ENCODE peak calls at places on chromosomes 2 and 18, in four cellular contexts. One of them, this sample, is unnamed.
A peak's percentile ranks its signal among the peaks of the same experiment; 100 is the strongest.

GRCh38 chr2:193527146-193527545 is 1332.4 kb upstream of the TMEFF2 start:
- DNase-seq in HepG2: no peak
- DNase-seq in K562: no peak
- DNase-seq in SK-N-SH: no peak
- DNase-seq in this sample: no peak

GRCh38 chr2:97733341-97734035 is 20.1 kb downstream of the ZAP70 start:
- DNase-seq in SK-N-SH: no peak
- DNase-seq in HepG2: no peak
- DNase-seq in K562: no peak
- DNase-seq in this sample: no peak

GRCh38 chr2:127545189-127545588 is 9.7 kb downstream of the MYO7B start:
- DNase-seq in HepG2: no peak
- DNase-seq in SK-N-SH: no peak
- DNase-seq in K562: no peak
- DNase-seq in this sample: no peak

GRCh38 chr2:56522605-56523089 is 338.9 kb downstream of the CCDC85A start:
- DNase-seq in SK-N-SH: no peak
- DNase-seq in K562: no peak
- DNase-seq in HepG2: no peak
- DNase-seq in this sample: no peak

GRCh38 chr2:176284451-176285049 is 15.3 kb downstream of the MTX2 start:
- DNase-seq in HepG2: no peak
- DNase-seq in K562: no peak
- DNase-seq in SK-N-SH: no peak
- DNase-seq in this sample: no peak

GRCh38 chr2:144886847-144887246 is 366.9 kb upstream of the ZEB2 start:
- DNase-seq in HepG2: no peak
- DNase-seq in SK-N-SH: no peak
- DNase-seq in K562: no peak
- DNase-seq in this sample: no peak

GRCh38 chr2:239192456-239192855 is 208.4 kb downstream of the HDAC4 start:
- DNase-seq in SK-N-SH: no peak
- DNase-seq in HepG2: no peak
- DNase-seq in K562: no peak
- DNase-seq in this sample: no peak

GRCh38 chr2:150327546-150328495 is 159.6 kb downstream of the RND3 start:
- DNase-seq in K562: no peak
- DNase-seq in SK-N-SH: peak; percentile 22
- DNase-seq in HepG2: no peak
- DNase-seq in this sample: no peak

GRCh38 chr2:170739507-170740046 is 24.4 kb downstream of the SP5 start:
- DNase-seq in HepG2: no peak
- DNase-seq in SK-N-SH: no peak
- DNase-seq in K562: no peak
- DNase-seq in this sample: no peak

DNA sequence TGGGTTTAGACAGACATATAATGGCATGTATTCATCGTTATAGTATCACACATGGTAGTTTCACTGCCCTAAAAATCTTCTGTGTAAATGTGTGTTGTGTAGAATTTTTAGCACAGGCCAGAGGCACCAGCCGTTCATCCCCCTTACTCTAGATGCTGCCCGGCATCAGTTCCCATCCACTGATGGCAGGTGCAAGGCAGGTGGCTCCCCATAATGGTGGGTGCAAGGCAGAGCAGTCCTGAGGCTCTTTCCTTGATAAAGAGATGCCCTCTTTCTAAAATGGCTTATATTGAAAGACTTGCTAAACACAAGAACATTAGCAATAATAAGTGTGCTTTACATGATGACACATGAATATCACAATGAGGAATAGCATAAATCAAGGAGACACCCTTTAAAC is 508.5 kb downstream of the EPHA4 start:
- DNase-seq in HepG2: no peak
- DNase-seq in SK-N-SH: no peak
- DNase-seq in K562: no peak
- DNase-seq in this sample: no peak
- TF ChIP-seq MAX in HepG2: no peak
- TF ChIP-seq MAX in SK-N-SH: no peak
- TF ChIP-seq MAX in K562: no peak
- TF ChIP-seq MAX in this sample: no peak

GRCh38 chr2:27903018-27903417 is 12.5 kb downstream of the BABAM2 start:
- DNase-seq in HepG2: no peak
- DNase-seq in SK-N-SH: no peak
- DNase-seq in K562: no peak
- DNase-seq in this sample: no peak
- TF ChIP-seq MXI1 in HepG2: no peak
- TF ChIP-seq MXI1 in SK-N-SH: no peak
- TF ChIP-seq MXI1 in K562: no peak
- TF ChIP-seq MXI1 in this sample: no peak

GRCh38 chr2:231706731-231707624 is 1.3 kb upstream of the PTMA start:
- DNase-seq in HepG2: peak; percentile 95
- DNase-seq in SK-N-SH: peak; percentile 93
- DNase-seq in K562: peak; percentile 96
- DNase-seq in this sample: peak; percentile 95

GRCh38 chr2:231709636-231709980 is 1.3 kb downstream of the PTMA start:
- DNase-seq in K562: peak; percentile 47
- DNase-seq in SK-N-SH: no peak
- DNase-seq in HepG2: no peak
- DNase-seq in this sample: no peak

GRCh38 chr2:231708050-231708772 is at the start of gene PTMA:
- DNase-seq in SK-N-SH: peak; percentile 90
- DNase-seq in HepG2: peak; percentile 98
- DNase-seq in K562: peak; percentile 98
- DNase-seq in this sample: peak; percentile 98

GRCh38 chr2:231708773-231709635 is 679 bp downstream of the PTMA start:
- DNase-seq in K562: peak; percentile 61
- DNase-seq in HepG2: no peak
- DNase-seq in SK-N-SH: peak; percentile 44
- DNase-seq in this sample: no peak

DNA sequence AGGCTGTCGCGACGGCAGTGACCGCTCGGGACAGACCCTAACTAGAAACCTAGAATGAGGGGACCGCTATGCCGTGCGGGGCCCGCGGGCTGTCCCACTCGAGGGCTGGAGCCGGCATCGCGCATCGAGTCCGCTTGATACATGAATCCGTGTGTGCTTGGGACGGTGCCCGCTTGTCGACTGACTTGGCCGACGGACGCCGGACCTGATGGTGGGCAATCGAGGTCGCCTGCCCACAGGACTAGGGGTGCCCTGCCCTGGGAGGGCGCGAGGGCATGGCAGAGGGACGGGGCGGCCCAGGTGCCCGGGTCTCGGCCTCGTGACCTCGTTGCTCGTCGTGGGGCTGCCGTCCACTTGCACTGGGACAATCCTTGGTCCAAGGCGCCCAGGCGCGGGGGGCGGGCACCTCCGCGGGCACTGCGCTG is 688 bp upstream of the PTMA start:
- DNase-seq in SK-N-SH: peak; percentile 53
- DNase-seq in K562: peak; percentile 47
- DNase-seq in HepG2: no peak
- DNase-seq in this sample: no peak
- TF ChIP-seq MAX in SK-N-SH: no peak
- TF ChIP-seq MAX in K562: no peak
- TF ChIP-seq MAX in HepG2: no peak
- TF ChIP-seq MAX in this sample: no peak

GRCh38 chr2:48131503-48132293 is 225.4 kb upstream of the FBXO11 start:
- DNase-seq in HepG2: no peak
- DNase-seq in K562: no peak
- DNase-seq in SK-N-SH: peak; percentile 49
- DNase-seq in this sample: no peak
- TF ChIP-seq MXI1 in HepG2: no peak
- TF ChIP-seq MXI1 in K562: no peak
- TF ChIP-seq MXI1 in SK-N-SH: no peak
- TF ChIP-seq MXI1 in this sample: no peak

GRCh38 chr2:231613054-231613654 is 20.5 kb downstream of the TEX44 start:
- DNase-seq in HepG2: peak; percentile 42
- DNase-seq in K562: no peak
- DNase-seq in SK-N-SH: no peak
- DNase-seq in this sample: no peak
- TF ChIP-seq MAX in HepG2: no peak
- TF ChIP-seq MAX in K562: no peak
- TF ChIP-seq MAX in SK-N-SH: no peak
- TF ChIP-seq MAX in this sample: no peak

GRCh38 chr2:46458763-46459505 is 20.4 kb upstream of the TMEM247 start:
- DNase-seq in HepG2: no peak
- DNase-seq in K562: no peak
- DNase-seq in SK-N-SH: no peak
- DNase-seq in this sample: no peak
- TF ChIP-seq MXI1 in HepG2: no peak
- TF ChIP-seq MXI1 in K562: no peak
- TF ChIP-seq MXI1 in SK-N-SH: no peak
- TF ChIP-seq MXI1 in this sample: no peak

GRCh38 chr18:55420977-55421611 is 166.9 kb downstream of the TCF4 start:
- DNase-seq in K562: no peak
- DNase-seq in HepG2: no peak
- DNase-seq in SK-N-SH: no peak
- DNase-seq in this sample: no peak

GRCh38 chr18:55419939-55420664 is 167.9 kb downstream of the TCF4 start:
- DNase-seq in HepG2: no peak
- DNase-seq in SK-N-SH: no peak
- DNase-seq in K562: no peak
- DNase-seq in this sample: no peak

GRCh38 chr18:55420665-55420964 is 167.4 kb downstream of the TCF4 start:
- DNase-seq in K562: no peak
- DNase-seq in SK-N-SH: no peak
- DNase-seq in HepG2: no peak
- DNase-seq in this sample: no peak

GRCh38 chr18:55422456-55423185 is 165.4 kb downstream of the TCF4 start:
- DNase-seq in HepG2: no peak
- DNase-seq in K562: no peak
- DNase-seq in SK-N-SH: peak; percentile 50
- DNase-seq in this sample: no peak

GRCh38 chr18:55421612-55422381 is 166.2 kb downstream of the TCF4 start:
- DNase-seq in K562: no peak
- DNase-seq in SK-N-SH: no peak
- DNase-seq in HepG2: no peak
- DNase-seq in this sample: no peak
- TF ChIP-seq MAX in K562: no peak
- TF ChIP-seq MAX in SK-N-SH: no peak
- TF ChIP-seq MAX in HepG2: no peak
- TF ChIP-seq MAX in this sample: no peak

DNA sequence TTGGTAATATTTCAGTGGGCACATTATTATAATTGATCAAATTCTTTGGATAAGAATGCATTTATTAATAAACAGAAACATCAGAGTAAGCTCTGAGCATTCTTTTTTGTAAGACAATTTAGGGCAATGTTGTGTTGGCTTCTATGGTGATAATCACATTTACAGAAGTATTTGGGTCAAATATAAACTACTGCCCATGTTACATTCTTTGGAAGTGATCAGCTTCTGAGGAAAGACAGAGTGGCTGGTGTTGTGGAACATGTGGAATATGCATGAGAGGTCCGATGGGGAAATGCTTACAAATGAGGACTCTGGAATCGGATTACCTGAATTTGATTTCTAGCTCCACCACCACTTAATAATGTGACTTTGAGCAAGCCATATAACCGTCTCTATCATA is 19.4 kb downstream of the SERPINB13 start:
- DNase-seq in HepG2: no peak
- DNase-seq in SK-N-SH: no peak
- DNase-seq in K562: no peak
- DNase-seq in this sample: no peak
- TF ChIP-seq MXI1 in HepG2: no peak
- TF ChIP-seq MXI1 in SK-N-SH: no peak
- TF ChIP-seq MXI1 in K562: no peak
- TF ChIP-seq MXI1 in this sample: no peak

GRCh38 chr2:20900052-20900636 is 77.2 kb upstream of the LDAH start:
- DNase-seq in HepG2: no peak
- DNase-seq in SK-N-SH: peak; percentile 64
- DNase-seq in K562: no peak
- DNase-seq in this sample: no peak
- TF ChIP-seq MAX in HepG2: no peak
- TF ChIP-seq MAX in SK-N-SH: no peak
- TF ChIP-seq MAX in K562: no peak
- TF ChIP-seq MAX in this sample: no peak

DNA sequence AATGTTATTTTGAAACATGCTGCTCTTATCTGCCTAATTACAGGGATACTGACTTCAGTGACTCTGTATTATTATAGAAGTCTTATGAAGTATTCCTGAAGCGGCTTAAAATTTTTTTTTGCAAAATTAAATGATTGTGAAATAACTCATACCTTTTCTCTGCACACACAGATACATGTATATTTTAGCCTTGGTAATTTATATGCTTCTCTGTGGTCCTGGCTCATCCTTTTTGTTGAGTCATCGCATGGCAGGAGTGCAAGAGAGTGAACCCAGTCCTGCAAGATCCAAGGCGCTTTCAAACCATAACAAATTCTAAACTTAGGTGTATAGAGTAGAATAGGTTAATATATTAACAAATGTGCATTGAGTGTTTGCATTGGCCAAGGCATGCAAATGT is 8.6 kb downstream of the CCNT2 start:
- DNase-seq in SK-N-SH: no peak
- DNase-seq in HepG2: no peak
- DNase-seq in K562: peak; percentile 24
- DNase-seq in this sample: no peak
- TF ChIP-seq MXI1 in SK-N-SH: no peak
- TF ChIP-seq MXI1 in HepG2: no peak
- TF ChIP-seq MXI1 in K562: no peak
- TF ChIP-seq MXI1 in this sample: no peak